ENCODE peak calls at places on chromosome 15, in six cellular contexts. Q is spleen, B is cardiac muscle cell, X is stomach, A is adrenal gland, M is ovary. C is an unnamed sample.

GRCh38 chr15:37585966-37586656 is 348.3 kb upstream of the TMCO5A start:
- DNase-seq in A (no peak), X (no peak), Q (no peak), B (no peak), M (no peak), C (no peak)

GRCh38 chr15:66619152-66619903 is 53.5 kb upstream of the LCTL start:
- DNase-seq in A (peak), X (peak), Q (peak), B (peak), M (peak), C (peak)

GRCh38 chr15:56356616-56357015 is 8.6 kb upstream of the TEX9 start:
- DNase-seq in Q (no peak), A (no peak), X (no peak), B (no peak), M (no peak), C (no peak)

GRCh38 chr15:57288926-57289650 is 87.2 kb upstream of the CGNL1 start:
- DNase-seq in M (no peak), X (no peak), A (no peak), B (no peak), Q (no peak), C (no peak)

GRCh38 chr15:76967067-76967466 is 27.9 kb upstream of the PSTPIP1 start:
- DNase-seq in X (no peak), A (no peak), M (no peak), Q (no peak), B (no peak), C (no peak)

GRCh38 chr15:39251413-39252197 is 329.3 kb upstream of the THBS1 start:
- DNase-seq in A (no peak), Q (no peak), B (no peak), M (no peak), X (no peak), C (no peak)

GRCh38 chr15:63968122-63968524 is 78.2 kb downstream of the DAPK2 start:
- DNase-seq in A (no peak), Q (peak), X (no peak), M (no peak), B (no peak), C (no peak)

GRCh38 chr15:25465835-25466234 is 27.0 kb upstream of the UBE3A start:
- DNase-seq in M (no peak), B (no peak), A (peak), X (no peak), Q (no peak), C (no peak)

GRCh38 chr15:45521596-45522167 is 873 bp downstream of the SLC30A4 start:
- DNase-seq in A (no peak), M (no peak), B (peak), Q (no peak), X (no peak), C (no peak)

GRCh38 chr15:79067969-79068368 is 22.6 kb downstream of the RASGRF1 start:
- DNase-seq in M (no peak), A (no peak), B (peak), Q (peak), X (no peak), C (no peak)

GRCh38 chr15:48785195-48785594 is 25.7 kb downstream of the CEP152 start:
- DNase-seq in Q (no peak), A (no peak), B (no peak), X (no peak), M (peak), C (no peak)

GRCh38 chr15:31434418-31435255 is 108.0 kb downstream of the KLF13 start:
- DNase-seq in Q (peak), X (peak), B (no peak), M (no peak), A (no peak), C (no peak)

GRCh38 chr15:39287322-39288195 is 293.3 kb upstream of the THBS1 start:
- DNase-seq in B (no peak), X (no peak), A (no peak), M (no peak), Q (no peak), C (no peak)

GRCh38 chr15:24068102-24068501 is 381.0 kb upstream of the NDN start:
- DNase-seq in B (peak), Q (no peak), A (no peak), X (no peak), M (no peak), C (no peak)

GRCh38 chr15:62403164-62403809 is 238.2 kb upstream of the C2CD4B start:
- DNase-seq in X (no peak), M (no peak), Q (no peak), A (no peak), B (no peak), C (no peak)

GRCh38 chr15:77097317-77097721 is 26.4 kb upstream of the TSPAN3 start:
- DNase-seq in A (no peak), M (no peak), B (no peak), X (no peak), Q (no peak), C (no peak)

GRCh38 chr15:31934821-31935220 is 95.5 kb upstream of the CHRNA7 start:
- DNase-seq in A (no peak), X (no peak), Q (no peak), M (no peak), B (no peak), C (no peak)

GRCh38 chr15:44726568-44727461 is 9.5 kb upstream of the TRIM69 start:
- DNase-seq in M (no peak), Q (no peak), B (no peak), X (peak), A (no peak), C (no peak)

GRCh38 chr15:47861186-47861585 is 143.9 kb downstream of the SEMA6D start:
- DNase-seq in X (no peak), M (no peak), B (no peak), Q (no peak), A (no peak), C (peak)

GRCh38 chr15:28094732-28095521 is 4.2 kb downstream of the OCA2 start:
- DNase-seq in Q (peak), X (peak), M (no peak), A (no peak), B (peak), C (peak)

GRCh38 chr15:78680416-78681068 is 39.5 kb upstream of the CHRNB4 start:
- DNase-seq in Q (peak), A (no peak), B (no peak), X (no peak), M (no peak), C (no peak)

GRCh38 chr15:48373855-48374421 is 42.7 kb downstream of the DUT start:
- DNase-seq in Q (no peak), M (no peak), B (no peak), X (no peak), A (peak), C (no peak)

GRCh38 chr15:64038878-64039277 is 7.4 kb downstream of the DAPK2 start:
- DNase-seq in Q (no peak), A (no peak), M (no peak), B (no peak), X (no peak), C (no peak)

GRCh38 chr15:61743352-61743909 is 316.8 kb downstream of the VPS13C start:
- DNase-seq in M (no peak), X (no peak), Q (no peak), A (no peak), B (no peak), C (no peak)

GRCh38 chr15:50137330-50137761 is 18.3 kb upstream of the ATP8B4 start:
- DNase-seq in A (peak), Q (no peak), B (no peak), X (no peak), M (no peak), C (no peak)

GRCh38 chr15:70321106-70321809 is 223.5 kb upstream of the TLE3 start:
- DNase-seq in Q (no peak), X (no peak), A (peak), B (no peak), M (no peak), C (no peak)

GRCh38 chr15:75095594-75095993 is 72.2 kb downstream of the PPCDC start:
- DNase-seq in M (no peak), A (no peak), Q (no peak), B (no peak), X (no peak), C (no peak)

GRCh38 chr15:26866298-26867198 is at the start of gene GABRA5:
- DNase-seq in Q (no peak), B (peak), X (no peak), M (no peak), A (peak), C (peak)

GRCh38 chr15:29917600-29918597 is 95.6 kb upstream of the TJP1 start:
- DNase-seq in M (no peak), B (no peak), A (no peak), X (no peak), Q (no peak), C (no peak)

GRCh38 chr15:100094127-100094510 is 247.7 kb downstream of the ADAMTS17 start:
- DNase-seq in A (no peak), B (no peak), Q (peak), M (no peak), X (no peak), C (no peak)

GRCh38 chr15:38893920-38894259 is 329.3 kb upstream of the RASGRP1 start:
- DNase-seq in M (no peak), A (no peak), Q (no peak), B (no peak), X (no peak), C (no peak)

GRCh38 chr15:22845289-22845900 is 6.9 kb downstream of the NIPA2 start:
- DNase-seq in Q (no peak), B (peak), M (no peak), X (no peak), A (no peak), C (peak)

GRCh38 chr15:25776071-25776740 is 86.9 kb downstream of the ATP10A start:
- DNase-seq in M (no peak), A (peak), B (no peak), X (no peak), Q (no peak), C (no peak)

GRCh38 chr15:31325432-31325975 is 1.1 kb upstream of the KLF13 start:
- DNase-seq in M (peak), X (peak), A (peak), B (peak), Q (peak), C (peak)

DNA sequence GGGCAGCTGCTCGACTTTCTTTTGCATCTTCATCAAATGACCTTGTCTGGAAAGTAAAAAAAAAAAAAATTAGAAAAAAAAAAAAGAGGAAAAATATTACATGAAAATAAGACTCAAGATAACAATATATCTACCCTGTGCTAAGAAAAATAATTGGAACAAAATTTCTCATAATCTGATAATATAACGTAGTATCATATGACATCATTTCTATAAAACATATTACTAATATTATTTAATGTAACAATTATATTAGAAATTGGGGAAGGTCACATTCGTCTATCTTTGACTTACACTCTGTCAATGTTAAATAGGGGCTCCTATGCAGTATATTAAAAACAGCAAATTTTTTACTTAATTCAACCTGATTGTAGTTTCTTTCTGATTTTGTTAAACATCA is 44.1 kb downstream of the INO80 start:
- DNase-seq in X (no peak), B (no peak), Q (no peak), A (no peak), M (no peak), C (no peak)
- H3K27ac ChIP-seq in X (no peak), B (no peak), Q (no peak), A (no peak), M (no peak), C (no peak)

GRCh38 chr15:85976986-85977385 is 102.7 kb upstream of the AGBL1 start:
- DNase-seq in X (no peak), M (no peak), A (no peak), Q (no peak), B (no peak), C (no peak)
- H3K27ac ChIP-seq in X (no peak), M (no peak), A (no peak), Q (no peak), B (no peak), C (no peak)

DNA sequence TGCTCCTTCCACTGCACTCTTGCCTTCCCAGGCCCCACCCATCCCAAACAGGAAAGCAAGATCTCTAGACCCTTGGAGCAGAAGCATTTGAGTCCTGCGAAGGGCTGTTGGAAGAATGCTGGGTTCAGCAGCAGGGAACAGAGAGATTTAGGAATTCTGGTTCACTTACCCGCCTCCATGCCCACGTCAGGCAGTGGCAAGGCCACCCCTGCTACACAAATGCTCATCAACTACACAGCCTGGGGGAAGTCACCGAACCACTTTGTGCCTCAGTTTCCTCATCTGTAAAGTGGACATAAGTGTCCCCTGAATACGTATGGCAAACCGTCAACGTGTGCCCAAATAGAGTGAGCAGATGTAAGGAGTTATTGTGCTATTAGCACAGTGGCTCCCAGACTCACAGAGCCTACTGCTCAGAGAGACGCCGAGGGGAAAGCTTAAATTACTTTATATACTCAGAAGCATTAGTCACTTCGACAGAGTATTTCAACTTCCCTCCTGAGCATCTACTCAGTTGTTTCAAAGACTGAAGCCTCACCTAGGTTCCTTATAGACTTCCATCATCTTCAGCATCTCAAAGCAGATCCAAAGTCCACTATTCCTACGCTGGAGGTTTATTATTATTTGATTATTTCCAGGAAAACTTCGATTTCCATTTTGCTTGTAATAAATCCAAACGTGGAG is 906 bp downstream of the HOMER2 start:
- DNase-seq in X (no peak), Q (no peak), M (no peak), A (no peak), B (no peak), C (no peak)
- H3K27ac ChIP-seq in X (peak), Q (no peak), M (no peak), A (no peak), B (no peak), C (no peak)

DNA sequence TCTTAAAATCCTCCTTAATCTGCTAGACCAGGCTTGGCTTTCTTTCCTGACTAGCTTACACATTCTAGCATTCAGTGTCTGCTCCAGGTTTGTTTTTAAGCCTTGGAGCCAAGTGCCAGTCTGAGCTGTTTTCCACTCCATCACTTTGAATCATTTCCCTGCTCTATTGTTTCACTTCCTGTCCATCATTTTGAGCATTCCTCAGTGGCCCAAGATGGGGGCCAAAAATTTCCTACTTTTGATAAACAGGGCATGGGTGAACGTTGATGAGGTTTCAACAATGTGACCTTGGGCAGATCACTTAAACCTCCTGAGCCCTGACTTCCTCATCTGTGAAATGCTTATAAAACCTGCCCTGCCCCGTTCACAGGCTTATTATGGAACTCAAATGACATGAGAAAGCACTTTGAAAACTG is 4.4 kb downstream of the CYP19A1 start:
- DNase-seq in Q (no peak), M (no peak), X (no peak), B (peak), A (no peak), C (no peak)
- H3K27ac ChIP-seq in Q (no peak), M (no peak), X (no peak), B (no peak), A (no peak), C (no peak)

GRCh38 chr15:40767838-40768491 is 1.8 kb upstream of the C15orf62 start:
- DNase-seq in Q (no peak), A (no peak), X (no peak), M (no peak), B (no peak), C (no peak)

GRCh38 chr15:40770147-40770721 is 454 bp downstream of the C15orf62 start:
- DNase-seq in Q (peak), X (peak), M (no peak), A (no peak), B (no peak), C (no peak)

GRCh38 chr15:40766906-40767837 is 2.6 kb upstream of the C15orf62 start:
- DNase-seq in A (peak), B (no peak), Q (no peak), M (no peak), X (no peak), C (no peak)

GRCh38 chr15:40769310-40770146 is at the start of gene C15orf62:
- DNase-seq in X (peak), B (no peak), M (peak), Q (peak), A (peak), C (no peak)

GRCh38 chr15:40768492-40769309 is 1.1 kb upstream of the C15orf62 start:
- DNase-seq in B (no peak), X (peak), A (no peak), M (no peak), Q (peak), C (no peak)
- H3K27ac ChIP-seq in B (no peak), X (peak), A (peak), M (no peak), Q (peak), C (no peak)

DNA sequence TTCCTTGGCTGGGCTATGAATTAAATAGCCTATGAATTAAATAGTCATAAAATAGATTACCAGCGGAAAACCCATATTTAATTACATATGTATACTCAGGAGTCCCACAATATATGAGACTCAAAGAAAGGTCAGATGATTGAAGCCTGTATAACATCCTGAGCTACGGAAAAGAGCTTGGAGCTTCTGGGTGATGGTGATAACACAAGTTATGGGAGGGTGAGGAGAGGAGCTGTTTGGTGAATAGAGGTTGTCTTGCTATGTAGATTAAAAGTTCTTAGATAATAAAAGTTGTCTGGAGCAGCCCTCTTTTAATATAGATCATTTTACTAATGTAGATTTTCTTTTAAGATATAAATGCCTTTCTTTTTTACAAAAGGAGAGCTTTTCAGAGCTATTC is 1.8 kb downstream of the PML start:
- DNase-seq in Q (no peak), M (no peak), X (no peak), A (no peak), B (no peak), C (no peak)
- H3K27ac ChIP-seq in Q (peak), M (no peak), X (peak), A (peak), B (no peak), C (no peak)

GRCh38 chr15:60479361-60479684 is 381 bp upstream of the ICE2 start:
- DNase-seq in M (no peak), A (no peak), X (no peak), B (no peak), Q (no peak), C (no peak)
- H3K27ac ChIP-seq in M (peak), A (peak), X (peak), B (peak), Q (peak), C (no peak)